ENCODE peak calls at places on chromosomes 2 and 18, in five cellular contexts. O, K, C, N and D are unnamed samples.

GRCh38 chr2:17830053-17831034 is 14.1 kb downstream of the MSGN1 start:
- DNase-seq in O (peak; percentile 89), K (peak; percentile 36), C (no peak), N (peak; percentile 23), D (peak; percentile 4)

GRCh38 chr2:239396881-239397681 is 3.7 kb downstream of the HDAC4 start:
- DNase-seq in O (no peak), K (no peak), C (peak; percentile 74), N (no peak), D (peak; percentile 32)

GRCh38 chr2:10920764-10921468 is 9.2 kb downstream of the KCNF1 start:
- DNase-seq in O (no peak), K (no peak), C (no peak), N (no peak), D (no peak)

GRCh38 chr2:240502059-240502429 is 55.7 kb downstream of the ANKMY1 start:
- DNase-seq in O (no peak), K (no peak), C (peak; percentile 2), N (no peak), D (no peak)

GRCh38 chr2:176383836-176384442 is 114.7 kb downstream of the MTX2 start:
- DNase-seq in O (no peak), K (no peak), C (no peak), N (no peak), D (no peak)

GRCh38 chr2:3104261-3104660 is 273.4 kb downstream of the EIPR1 start:
- DNase-seq in O (no peak), K (no peak), C (no peak), N (no peak), D (no peak)

GRCh38 chr2:162184362-162184761 is 32.3 kb upstream of the GCG start:
- DNase-seq in O (no peak), K (no peak), C (no peak), N (no peak), D (no peak)

GRCh38 chr2:240701091-240701735 is 9.5 kb downstream of the AQP12A start:
- DNase-seq in O (no peak), K (no peak), C (no peak), N (peak; percentile 9), D (no peak)

GRCh38 chr2:118539290-118539689 is 308.2 kb downstream of the EN1 start:
- DNase-seq in O (no peak), K (peak; percentile 32), C (no peak), N (peak; percentile 47), D (no peak)

GRCh38 chr18:75492897-75493296 is 65.4 kb upstream of the SMIM21 start:
- DNase-seq in O (no peak), K (no peak), C (no peak), N (no peak), D (no peak)

GRCh38 chr2:97996679-97997078 is 931 bp upstream of the TMEM131 start:
- DNase-seq in O (no peak), K (no peak), C (no peak), N (no peak), D (no peak)

GRCh38 chr2:121355488-121355887 is 70.5 kb upstream of the TFCP2L1 start:
- DNase-seq in O (no peak), K (peak; percentile 44), C (no peak), N (no peak), D (no peak)

GRCh38 chr2:237723613-237724012 is 75.0 kb upstream of the RBM44 start:
- DNase-seq in O (no peak), K (peak; percentile 97), C (peak; percentile 60), N (no peak), D (no peak)

GRCh38 chr2:71748227-71748626 is 294.9 kb downstream of the DYSF start:
- DNase-seq in O (peak; percentile 12), K (no peak), C (no peak), N (peak; percentile 66), D (no peak)

GRCh38 chr2:160209457-160209856 is 9.4 kb upstream of the ITGB6 start:
- DNase-seq in O (peak; percentile 46), K (no peak), C (no peak), N (no peak), D (no peak)

GRCh38 chr2:215505044-215505786 is 69.3 kb upstream of the FN1 start:
- DNase-seq in O (peak; percentile 81), K (peak; percentile 93), C (no peak), N (no peak), D (no peak)

GRCh38 chr2:43467889-43468288 is 127.9 kb downstream of the THADA start:
- DNase-seq in O (peak; percentile 78), K (no peak), C (no peak), N (no peak), D (no peak)

GRCh38 chr2:47339745-47340541 is 63.0 kb upstream of the MSH2 start:
- DNase-seq in O (no peak), K (peak; percentile 78), C (no peak), N (no peak), D (no peak)

GRCh38 chr2:174247474-174248186 is 702 bp downstream of the OLA1 start:
- DNase-seq in O (peak; percentile 11), K (peak; percentile 71), C (peak; percentile 29), N (no peak), D (no peak)

GRCh38 chr18:9325716-9326115 is 8.9 kb upstream of the TWSG1 start:
- DNase-seq in O (no peak), K (no peak), C (no peak), N (no peak), D (no peak)

GRCh38 chr2:2901384-2902345 is 476.0 kb downstream of the EIPR1 start:
- DNase-seq in O (no peak), K (no peak), C (no peak), N (no peak), D (no peak)

GRCh38 chr2:150792780-150793300 is 305.4 kb upstream of the RND3 start:
- DNase-seq in O (no peak), K (no peak), C (no peak), N (no peak), D (no peak)

GRCh38 chr2:60414731-60415130 is 138.7 kb downstream of the BCL11A start:
- DNase-seq in O (no peak), K (no peak), C (no peak), N (no peak), D (no peak)

GRCh38 chr2:138356178-138356577 is 145.4 kb upstream of the SPOPL start:
- DNase-seq in O (peak; percentile 22), K (no peak), C (no peak), N (no peak), D (no peak)

GRCh38 chr18:13791181-13791580 is 32.8 kb upstream of the MC5R start:
- DNase-seq in O (no peak), K (peak; percentile 23), C (no peak), N (no peak), D (no peak)

GRCh38 chr18:42915240-42915791 is 200.2 kb downstream of the RIT2 start:
- DNase-seq in O (no peak), K (no peak), C (no peak), N (no peak), D (no peak)

GRCh38 chr2:72958542-72959385 is 41.4 kb downstream of the EMX1 start:
- DNase-seq in O (no peak), K (no peak), C (no peak), N (no peak), D (no peak)

GRCh38 chr2:172098287-172098649 is 4.4 kb downstream of the DLX2 start:
- DNase-seq in O (no peak), K (no peak), C (no peak), N (no peak), D (no peak)

GRCh38 chr2:172095905-172096660 is 6.6 kb downstream of the DLX2 start:
- DNase-seq in O (no peak), K (no peak), C (peak; percentile 33), N (no peak), D (no peak)

GRCh38 chr2:172097557-172098131 is 5.1 kb downstream of the DLX2 start:
- DNase-seq in O (no peak), K (no peak), C (no peak), N (no peak), D (no peak)

GRCh38 chr2:172095146-172095904 is 7.4 kb downstream of the DLX2 start:
- DNase-seq in O (peak; percentile 37), K (peak; percentile 45), C (peak; percentile 77), N (no peak), D (peak; percentile 84)

GRCh38 chr2:172096661-172097547 is 5.8 kb downstream of the DLX2 start:
- DNase-seq in O (peak; percentile 42), K (no peak), C (peak; percentile 39), N (no peak), D (peak; percentile 37)
- H3K4me1 ChIP-seq in O (peaks cover 32% of the 10 kb centered on the region), K (peaks cover 21% of the 10 kb centered on the region), C (peaks cover 31% of the 10 kb centered on the region), N (peaks cover 76% of the 10 kb centered on the region), D (peaks cover 86% of the 10 kb centered on the region)

DNA sequence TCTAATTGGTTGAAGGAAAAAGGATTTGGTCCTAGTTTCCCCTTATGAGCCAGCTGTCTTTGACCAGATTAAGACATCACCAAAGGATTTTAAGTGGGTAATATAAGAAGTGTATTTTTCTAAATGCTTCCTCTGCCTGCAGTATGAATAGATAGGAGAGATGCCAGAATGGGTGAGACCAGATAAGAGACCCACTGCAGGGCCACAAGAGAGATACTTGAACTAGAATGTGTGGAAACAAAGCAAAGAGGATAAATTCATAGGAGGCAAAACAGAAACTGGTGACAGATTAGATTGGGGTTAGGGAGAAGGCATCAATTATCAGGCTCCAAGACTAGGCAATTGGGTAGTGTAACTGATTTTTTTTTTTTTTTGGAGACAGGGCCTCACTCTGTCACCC is 1.2 kb upstream of the HDHD2 start:
- DNase-seq in O (no peak), K (no peak), C (no peak), N (no peak), D (no peak)
- H3K4me3 ChIP-seq in O (no peak overlapping the region), K (no peak overlapping the region), C (peak overlapping the region; percentile 85), N (no peak overlapping the region), D (peak overlapping the region; percentile 72)

DNA sequence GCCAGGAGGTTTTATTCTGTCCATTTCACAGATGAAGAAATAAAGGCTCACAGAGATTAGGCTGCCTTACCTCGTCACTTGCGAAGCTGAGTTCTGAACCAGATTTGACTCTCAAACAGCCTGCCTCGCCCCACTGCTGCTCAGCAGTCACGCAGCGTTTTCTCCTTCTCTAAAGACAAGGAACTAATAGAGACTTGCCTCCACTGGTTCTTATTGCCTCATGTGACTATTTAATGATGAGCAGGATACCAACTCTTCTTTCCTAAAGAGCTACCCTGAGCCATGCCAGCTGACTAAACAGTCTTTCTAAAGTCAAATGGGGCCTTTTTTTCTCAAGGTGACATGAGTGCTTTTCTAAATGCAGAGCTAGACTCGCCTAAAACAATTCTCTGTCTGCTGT is 147.5 kb downstream of the NCKAP5 start:
- DNase-seq in O (no peak), K (peak; percentile 40), C (no peak), N (no peak), D (no peak)
- H3K4me1 ChIP-seq in O (no peaks in the 10 kb centered on the region), K (no peaks in the 10 kb centered on the region), C (no peaks in the 10 kb centered on the region), N (no peaks in the 10 kb centered on the region), D (no peaks in the 10 kb centered on the region)

DNA sequence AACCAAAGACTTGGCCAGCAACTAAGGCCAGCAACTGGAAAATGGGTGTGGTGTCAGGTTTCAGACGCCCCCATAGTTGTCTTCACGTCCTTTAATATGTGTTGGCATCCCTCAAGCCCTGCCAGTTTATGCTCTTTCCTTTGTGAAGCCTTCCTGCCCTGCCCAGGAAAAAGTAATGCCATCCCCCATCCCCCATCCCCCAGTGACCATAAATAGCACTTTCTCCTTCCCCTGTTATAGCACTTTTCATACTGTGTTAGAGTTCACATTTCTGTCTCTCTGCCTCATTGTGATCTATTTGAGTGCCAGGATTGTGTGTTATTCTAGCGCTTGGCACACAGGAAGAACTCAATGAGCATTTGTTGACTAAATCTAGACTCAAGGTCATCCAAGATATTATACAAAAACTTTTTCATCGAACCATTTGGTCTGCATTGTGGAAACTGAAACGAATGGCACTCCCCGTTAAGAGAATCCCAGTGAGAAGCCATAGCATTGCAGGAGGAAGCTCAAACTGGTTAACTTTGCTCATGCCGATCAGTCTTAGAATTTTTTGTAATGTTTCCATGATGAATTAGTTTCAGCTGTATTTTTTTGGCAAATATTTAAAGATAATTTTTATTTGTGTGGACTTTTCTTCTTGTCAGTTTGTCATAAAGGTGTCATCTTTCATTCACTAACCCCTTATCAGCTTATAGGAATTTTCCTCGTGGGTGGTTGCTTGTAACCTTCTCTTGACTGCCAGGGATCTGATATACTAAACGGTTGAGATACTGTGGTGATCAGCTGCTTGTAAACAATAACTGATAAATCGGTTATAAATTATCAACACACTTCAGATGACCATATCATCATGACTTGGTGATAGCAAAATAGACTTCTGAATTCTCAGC is 15.7 kb downstream of the CRIM1 start:
- DNase-seq in O (peak; percentile 65), K (peak; percentile 26), C (no peak), N (no peak), D (no peak)
- H3K4me3 ChIP-seq in O (peak overlapping the region; percentile 2), K (no peak overlapping the region), C (no peak overlapping the region), N (no peak overlapping the region), D (no peak overlapping the region)